ENCODE peak calls at places on chromosome 2, in eight cellular contexts. I is ovary; S is CD8-positive, alpha-beta T cell; K is CD8-positive, alpha-beta memory T cell; R is body of pancreas; W is GM23248; Y is kidney epithelial cell; Z is A549. C is an unnamed sample.
A peak's percentile ranks its signal among the peaks of the same experiment; 100 is the strongest.

GRCh38 chr2:17736989-17737388 is 16.6 kb downstream of the SMC6 start:
- DNase-seq in R (no peak), S (no peak), K (no peak), W (peak; percentile 73), I (no peak), Z (no peak), Y (no peak), C (no peak)

GRCh38 chr2:28833740-28834139 is 23.1 kb downstream of the SPDYA start:
- DNase-seq in Y (no peak), S (no peak), K (no peak), W (no peak), I (no peak), Z (no peak), R (no peak), C (no peak)

GRCh38 chr2:32418777-32419176 is 62.0 kb downstream of the BIRC6 start:
- DNase-seq in I (no peak), Z (no peak), R (no peak), W (peak; percentile 10), S (no peak), Y (no peak), K (no peak), C (no peak)

GRCh38 chr2:105385703-105386540 is 12.9 kb downstream of the FHL2 start:
- DNase-seq in W (no peak), K (no peak), R (no peak), Y (no peak), S (no peak), I (no peak), Z (no peak), C (no peak)

GRCh38 chr2:176104338-176105077 is 2.6 kb upstream of the HOXD11 start:
- DNase-seq in Z (peak; percentile 62), I (no peak), R (no peak), S (no peak), Y (peak; percentile 72), K (no peak), W (peak; percentile 85), C (no peak)

GRCh38 chr2:232330068-232330999 is 48.2 kb upstream of the ALPP start:
- DNase-seq in Y (no peak), W (no peak), I (peak; percentile 30), Z (no peak), K (no peak), S (no peak), R (no peak), C (no peak)

GRCh38 chr2:181457741-181458425 is 697 bp downstream of the ITGA4 start:
- DNase-seq in R (peak; percentile 22), Y (no peak), I (peak; percentile 34), K (peak; percentile 25), Z (no peak), S (peak; percentile 80), W (peak; percentile 82), C (peak; percentile 75)

GRCh38 chr2:105125428-105125827 is 87.6 kb downstream of the MRPS9 start:
- DNase-seq in S (no peak), W (no peak), K (no peak), I (no peak), R (no peak), Y (no peak), Z (no peak), C (no peak)

GRCh38 chr2:65529419-65529818 is 97.0 kb upstream of the SPRED2 start:
- DNase-seq in Z (no peak), I (no peak), R (no peak), S (no peak), K (no peak), Y (no peak), W (no peak), C (no peak)

GRCh38 chr2:132497591-132497990 is 81.0 kb downstream of the GPR39 start:
- DNase-seq in R (no peak), K (no peak), Z (no peak), W (peak; percentile 37), Y (no peak), S (no peak), I (no peak), C (no peak)

GRCh38 chr2:40032650-40033319 is 253.7 kb upstream of the THUMPD2 start:
- DNase-seq in Y (peak; percentile 56), S (no peak), I (no peak), W (peak; percentile 94), R (no peak), Z (no peak), K (no peak), C (no peak)

GRCh38 chr2:9618410-9618809 is 12.4 kb downstream of the YWHAQ start:
- DNase-seq in R (no peak), I (no peak), S (no peak), Y (no peak), K (peak; percentile 14), Z (no peak), W (no peak), C (no peak)

GRCh38 chr2:100857915-100858314 is 38.0 kb downstream of the NPAS2 start:
- DNase-seq in S (no peak), Z (no peak), Y (no peak), K (no peak), R (no peak), W (peak; percentile 92), I (no peak), C (no peak)

GRCh38 chr2:70029814-70030409 is 57.4 kb upstream of the PCBP1 start:
- DNase-seq in S (no peak), K (no peak), Z (no peak), W (peak; percentile 76), Y (peak; percentile 16), R (peak; percentile 36), I (peak; percentile 71), C (no peak)

GRCh38 chr2:134304726-134305509 is 51.0 kb downstream of the MGAT5 start:
- DNase-seq in I (no peak), Z (no peak), W (no peak), S (no peak), Y (no peak), R (peak; percentile 34), K (no peak), C (no peak)

GRCh38 chr2:96887419-96888081 is 17.7 kb upstream of the SEMA4C start:
- DNase-seq in K (no peak), R (no peak), Y (no peak), S (no peak), I (peak; percentile 69), W (peak; percentile 31), Z (no peak), C (no peak)

GRCh38 chr2:11498543-11499034 is 32.6 kb upstream of the E2F6 start:
- DNase-seq in W (peak; percentile 28), K (no peak), Y (no peak), Z (no peak), S (no peak), R (peak; percentile 69), I (peak; percentile 76), C (peak; percentile 78)

GRCh38 chr2:71360434-71360975 is 28.9 kb downstream of the ZNF638 start:
- DNase-seq in Y (no peak), W (no peak), I (no peak), Z (no peak), S (no peak), R (no peak), K (no peak), C (no peak)

GRCh38 chr2:108919571-108920373 is 69.2 kb downstream of the EDAR start:
- DNase-seq in R (no peak), S (no peak), I (peak; percentile 19), K (no peak), Y (no peak), W (no peak), Z (no peak), C (no peak)

DNA sequence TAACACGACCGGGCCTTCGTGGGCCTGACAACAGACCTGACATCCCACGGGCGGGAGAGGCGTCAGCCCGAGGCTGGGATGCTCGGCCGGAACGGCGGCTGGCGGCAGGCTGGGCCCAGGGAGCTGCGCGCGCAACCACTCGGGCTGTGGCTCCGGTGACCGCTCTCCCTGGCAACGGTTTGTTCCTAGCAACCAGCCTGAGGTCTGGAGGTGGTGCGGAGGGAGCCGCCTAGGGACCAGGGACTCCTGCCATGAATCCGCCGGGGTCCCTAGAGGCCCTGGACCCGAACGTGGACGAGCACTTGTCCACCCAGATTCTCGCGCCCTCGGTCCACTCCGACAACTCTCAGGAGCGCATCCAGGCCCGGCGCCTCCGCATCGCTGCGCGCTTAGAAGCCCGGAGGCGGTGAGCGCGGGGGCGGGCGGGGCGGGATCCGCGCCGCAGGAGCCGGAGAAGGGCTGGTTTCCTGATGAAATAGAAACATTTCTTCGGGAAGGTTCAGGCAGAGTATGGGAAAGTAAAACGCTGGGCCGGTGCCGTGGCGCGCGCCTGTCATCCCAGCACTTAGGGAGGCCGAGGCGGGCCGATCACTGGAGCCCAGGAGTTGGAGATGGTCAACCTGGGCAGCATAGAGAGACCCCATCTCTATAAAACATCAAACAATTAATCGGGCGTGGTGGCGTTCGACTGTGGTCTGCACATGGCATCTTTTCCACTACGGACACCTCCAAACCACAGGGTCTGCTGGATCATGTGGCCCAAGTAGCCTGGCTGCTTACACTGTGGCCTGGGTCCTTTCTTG is at the start of gene DRC1:
- DNase-seq in K (no peak), I (peak; percentile 58), R (peak; percentile 50), S (no peak), W (peak; percentile 92), Y (peak; percentile 48), Z (peak; percentile 98), C (peak; percentile 23)
- H3K4me3 ChIP-seq in K (no peak within 1 kb of the TSS), I (no peak within 1 kb of the TSS), R (no peak within 1 kb of the TSS), S (no peak within 1 kb of the TSS), W (peak within 1 kb of the TSS; percentile 66), Y (peak within 1 kb of the TSS; percentile 55), Z (peak within 1 kb of the TSS; percentile 41), C (no peak within 1 kb of the TSS)

GRCh38 chr2:237674731-237675276 is 47.4 kb downstream of the LRRFIP1 start:
- DNase-seq in I (peak; percentile 81), K (peak; percentile 84), S (peak; percentile 85), W (peak; percentile 86), Z (no peak), R (peak; percentile 72), Y (peak; percentile 70), C (peak; percentile 84)
- H3K4me3 ChIP-seq in I (no peak overlapping the region), K (peak overlapping the region; percentile 70), S (peak overlapping the region; percentile 63), W (peak overlapping the region; percentile 49), Z (no peak overlapping the region), R (no peak overlapping the region), Y (peak overlapping the region; percentile 19), C (peak overlapping the region; percentile 27)

GRCh38 chr2:62194558-62195420 is 1.1 kb upstream of the B3GNT2 start:
- DNase-seq in I (peak; percentile 58), Y (no peak), W (no peak), K (no peak), Z (no peak), S (no peak), R (no peak), C (peak; percentile 47)
- H3K4me3 ChIP-seq in I (peak overlapping the region; percentile 56), Y (no peak overlapping the region), W (peak overlapping the region; percentile 88), K (peak overlapping the region; percentile 82), Z (peak overlapping the region; percentile 83), S (peak overlapping the region; percentile 79), R (no peak overlapping the region), C (peak overlapping the region; percentile 78)

DNA sequence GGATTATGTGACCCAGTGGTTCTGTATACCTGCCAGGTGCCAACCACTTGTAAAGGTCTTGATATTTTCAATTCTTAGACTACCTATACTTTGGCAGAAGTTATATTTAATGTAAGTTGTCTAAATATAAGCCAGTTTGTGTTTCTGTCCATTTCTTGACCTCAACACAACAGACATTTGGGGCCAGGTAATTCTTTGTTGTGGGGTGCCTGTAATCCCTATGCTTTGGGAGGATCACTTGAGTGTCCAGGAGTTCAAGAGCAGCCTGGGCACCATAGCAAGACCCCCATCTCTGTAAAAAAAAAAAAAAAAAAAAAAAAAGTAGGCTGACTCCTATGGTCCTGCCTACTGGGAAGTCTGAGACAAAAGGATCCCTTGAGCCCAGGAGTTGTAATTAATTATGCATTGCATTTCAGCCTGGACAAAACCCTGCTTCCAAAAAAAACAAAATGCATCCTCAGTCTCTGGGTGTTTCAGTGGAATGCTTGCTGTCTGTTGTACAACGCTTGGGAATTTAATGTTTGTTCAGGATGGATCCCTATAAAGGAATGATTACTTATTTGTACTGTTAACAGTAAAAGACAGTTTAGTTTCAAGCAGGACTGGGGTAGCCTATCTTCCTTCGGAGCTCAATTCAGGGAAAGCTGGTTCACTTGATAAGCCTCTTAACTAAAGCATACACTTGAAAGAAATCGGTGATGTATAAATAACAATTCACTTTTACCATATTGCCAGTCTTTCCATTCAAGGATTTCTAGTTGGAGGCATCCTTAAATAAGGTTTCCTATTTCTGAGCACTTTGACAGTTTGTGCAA is 3.4 kb downstream of the RPS27A start:
- DNase-seq in Z (no peak), W (no peak), R (no peak), Y (no peak), K (no peak), S (no peak), I (no peak), C (no peak)
- H3K4me3 ChIP-seq in Z (no peak overlapping the region), W (peak overlapping the region; percentile 100), R (no peak overlapping the region), Y (no peak overlapping the region), K (no peak overlapping the region), S (no peak overlapping the region), I (no peak overlapping the region), C (no peak overlapping the region)

C was measured in GM06990.